ENCODE peak calls at places on chromosomes 3 and 15, in seven cellular contexts. S is memory B cell; B is stimulated activated CD4-positive, alpha-beta T cell treated with anti-CD3 and anti-CD28 coated beads, TNF-alpha, amount 100 ng/mL, for 4 hours; G is left cardiac atrium; J is foreskin fibroblast; U is activated CD8-positive, alpha-beta memory T cell treated with anti-CD3 and anti-CD28 coated beads, Interleukin-2, amount 50 U/mL, for 4 hours; C is HTR-8/SVneo. N is an unnamed sample.
A peak's percentile ranks its signal among the peaks of the same experiment; 100 is the strongest.

GRCh38 chr15:68220967-68221366 is 8.6 kb downstream of the CLN6 start:
- DNase-seq in S (no peak), B (no peak), G (peak; percentile 4), J (no peak), U (no peak), C (no peak), N (no peak)

GRCh38 chr3:134373278-134373941 is 837 bp downstream of the AMOTL2 start:
- DNase-seq in S (no peak), B (no peak), G (peak; percentile 89), J (peak; percentile 91), U (no peak), C (peak; percentile 72), N (peak; percentile 68)

GRCh38 chr15:83205725-83206324 is 1.8 kb downstream of the HDGFL3 start:
- DNase-seq in S (no peak), B (no peak), G (no peak), J (peak; percentile 43), U (no peak), C (no peak), N (no peak)

GRCh38 chr3:49610881-49611280 is 56.6 kb downstream of the BSN start:
- DNase-seq in S (no peak), B (no peak), G (no peak), J (no peak), U (no peak), C (no peak), N (no peak)

GRCh38 chr3:107240183-107241091 is 136.8 kb upstream of the CCDC54 start:
- DNase-seq in S (peak; percentile 68), B (peak; percentile 53), G (peak; percentile 86), J (peak; percentile 76), U (peak; percentile 75), C (peak; percentile 81), N (no peak)

GRCh38 chr3:50205719-50206276 is 727 bp downstream of the SLC38A3 start:
- DNase-seq in S (no peak), B (no peak), G (peak; percentile 50), J (no peak), U (no peak), C (no peak), N (no peak)

GRCh38 chr15:74845208-74845568 is 2.2 kb upstream of the ULK3 start:
- DNase-seq in S (no peak), B (peak; percentile 39), G (no peak), J (no peak), U (peak; percentile 53), C (no peak), N (no peak)

GRCh38 chr3:83934208-83935150 is 1024.3 kb upstream of the CADM2 start:
- DNase-seq in S (no peak), B (no peak), G (no peak), J (peak; percentile 6), U (no peak), C (peak; percentile 39), N (no peak)

GRCh38 chr3:98726084-98726483 is 37.1 kb upstream of the ST3GAL6 start:
- DNase-seq in S (no peak), B (no peak), G (no peak), J (no peak), U (no peak), C (no peak), N (no peak)

GRCh38 chr3:44966795-44967278 is 9.1 kb downstream of the ZDHHC3 start:
- DNase-seq in S (no peak), B (no peak), G (no peak), J (no peak), U (no peak), C (no peak), N (no peak)

GRCh38 chr15:80081390-80081789 is 21.9 kb downstream of the ZFAND6 start:
- DNase-seq in S (peak; percentile 31), B (no peak), G (no peak), J (no peak), U (no peak), C (no peak), N (no peak)

GRCh38 chr3:9951962-9952805 is at the start of gene PRRT3:
- DNase-seq in S (peak; percentile 49), B (peak; percentile 42), G (peak; percentile 42), J (no peak), U (peak; percentile 56), C (peak; percentile 65), N (no peak)

GRCh38 chr3:184562875-184563568 is 1.4 kb downstream of the EPHB3 start:
- DNase-seq in S (no peak), B (no peak), G (no peak), J (no peak), U (no peak), C (no peak), N (no peak)

GRCh38 chr3:53630547-53630946 is 136.1 kb downstream of the CACNA1D start:
- DNase-seq in S (no peak), B (no peak), G (no peak), J (no peak), U (no peak), C (no peak), N (no peak)

GRCh38 chr3:48086736-48087470 is 70.7 kb upstream of the MAP4 start:
- DNase-seq in S (no peak), B (no peak), G (no peak), J (peak; percentile 50), U (no peak), C (no peak), N (peak; percentile 37)

GRCh38 chr3:57048052-57048671 is 12.3 kb upstream of the SPATA12 start:
- DNase-seq in S (no peak), B (no peak), G (no peak), J (peak; percentile 9), U (no peak), C (no peak), N (peak; percentile 29)

GRCh38 chr3:114712728-114713492 is 419.1 kb downstream of the TIGIT start:
- DNase-seq in S (no peak), B (no peak), G (no peak), J (no peak), U (no peak), C (no peak), N (no peak)

GRCh38 chr15:52334491-52335160 is 39.0 kb upstream of the MYO5C start:
- DNase-seq in S (no peak), B (no peak), G (no peak), J (no peak), U (no peak), C (peak; percentile 10), N (no peak)

GRCh38 chr3:128720891-128721290 is 5.1 kb upstream of the RAB7A start:
- DNase-seq in S (no peak), B (no peak), G (no peak), J (no peak), U (no peak), C (no peak), N (no peak)

GRCh38 chr3:105177558-105177957 is 189.2 kb upstream of the ALCAM start:
- DNase-seq in S (no peak), B (no peak), G (no peak), J (no peak), U (no peak), C (no peak), N (no peak)

GRCh38 chr15:78070049-78070698 is 7.3 kb downstream of the TBC1D2B start:
- DNase-seq in S (no peak), B (no peak), G (no peak), J (no peak), U (peak; percentile 41), C (no peak), N (no peak)

GRCh38 chr15:57456559-57456958 is 80.3 kb downstream of the CGNL1 start:
- DNase-seq in S (no peak), B (no peak), G (no peak), J (no peak), U (no peak), C (no peak), N (no peak)

GRCh38 chr3:134543113-134543512 is 57.3 kb downstream of the CEP63 start:
- DNase-seq in S (no peak), B (no peak), G (no peak), J (no peak), U (no peak), C (no peak), N (no peak)

GRCh38 chr3:13136426-13136825 is 63.2 kb upstream of the IQSEC1 start:
- DNase-seq in S (no peak), B (no peak), G (no peak), J (no peak), U (no peak), C (no peak), N (no peak)

GRCh38 chr3:12237912-12238650 is 50.8 kb upstream of the PPARG start:
- DNase-seq in S (no peak), B (no peak), G (no peak), J (no peak), U (no peak), C (no peak), N (no peak)

GRCh38 chr3:171088984-171089754 is 62.6 kb upstream of the SLC2A2 start:
- DNase-seq in S (no peak), B (no peak), G (no peak), J (peak; percentile 91), U (no peak), C (peak; percentile 38), N (peak; percentile 42)

GRCh38 chr15:92715753-92716152 is 60.2 kb upstream of the FAM174B start:
- DNase-seq in S (no peak), B (no peak), G (no peak), J (no peak), U (no peak), C (no peak), N (no peak)

GRCh38 chr15:40360015-40360414 is 2.0 kb downstream of the DISP2 start:
- DNase-seq in S (no peak), B (no peak), G (no peak), J (no peak), U (no peak), C (no peak), N (no peak)

GRCh38 chr15:70608156-70608555 is 155.2 kb downstream of the UACA start:
- DNase-seq in S (no peak), B (no peak), G (no peak), J (no peak), U (no peak), C (no peak), N (no peak)

GRCh38 chr3:114551770-114552526 is 258.1 kb downstream of the TIGIT start:
- DNase-seq in S (no peak), B (no peak), G (peak; percentile 21), J (peak; percentile 72), U (no peak), C (no peak), N (peak; percentile 68)

GRCh38 chr15:71651750-71652186 is 158.6 kb upstream of the NR2E3 start:
- DNase-seq in S (no peak), B (no peak), G (no peak), J (peak; percentile 34), U (no peak), C (peak; percentile 43), N (peak; percentile 56)

GRCh38 chr3:130312374-130312773 is 33.1 kb upstream of the COL6A5 start:
- DNase-seq in S (no peak), B (no peak), G (no peak), J (no peak), U (no peak), C (no peak), N (no peak)